ENCODE peak calls at places on chromosome 15, in eight cellular contexts. O is PC-3, Y is HCT116, H is SK-N-SH, B is neural progenitor cell, D is GM23338, Z is OCI-LY7, G is MM.1S. F is an unnamed sample.

GRCh38 chr15:101031203-101031602 is 112.0 kb downstream of the LRRK1 start:
- DNase-seq in B (no peak), O (peak), D (no peak), Z (no peak), H (no peak), G (no peak), Y (no peak), F (no peak)

GRCh38 chr15:60396100-60396499 is 1.7 kb downstream of the ANXA2 start:
- DNase-seq in D (peak), B (no peak), Z (no peak), H (no peak), G (no peak), Y (no peak), O (peak), F (no peak)

GRCh38 chr15:41827290-41827879 is 507 bp upstream of the JMJD7 start:
- DNase-seq in G (no peak), D (peak), B (peak), Z (peak), O (no peak), H (no peak), Y (no peak), F (peak)

GRCh38 chr15:37978231-37978630 is 43.8 kb downstream of the TMCO5A start:
- DNase-seq in O (no peak), G (no peak), B (no peak), D (no peak), Z (no peak), H (no peak), Y (no peak), F (no peak)

GRCh38 chr15:89971592-89971997 is 29.5 kb upstream of the ZNF710 start:
- DNase-seq in Y (peak), G (peak), B (peak), H (peak), O (peak), Z (peak), D (peak), F (peak)

GRCh38 chr15:95329362-95329761 is 1001.1 kb upstream of the NR2F2 start:
- DNase-seq in B (no peak), O (no peak), Z (no peak), G (no peak), Y (no peak), H (no peak), D (no peak), F (no peak)

GRCh38 chr15:98865397-98866339 is 141.9 kb downstream of the PGPEP1L start:
- DNase-seq in O (peak), G (peak), H (peak), B (no peak), Z (peak), Y (peak), D (peak), F (no peak)

GRCh38 chr15:31366169-31366734 is 39.6 kb downstream of the KLF13 start:
- DNase-seq in D (peak), G (no peak), B (no peak), O (no peak), Y (no peak), Z (no peak), H (peak), F (no peak)

GRCh38 chr15:75577401-75578205 is 1.5 kb downstream of the PTPN9 start:
- DNase-seq in Z (peak), B (no peak), Y (no peak), O (peak), D (peak), H (peak), G (no peak), F (no peak)

GRCh38 chr15:47339800-47340575 is 377.3 kb upstream of the SEMA6D start:
- DNase-seq in B (no peak), O (no peak), H (no peak), D (no peak), Y (no peak), G (no peak), Z (no peak), F (no peak)

GRCh38 chr15:80478075-80478474 is 73.9 kb downstream of the ARNT2 start:
- DNase-seq in O (peak), Y (no peak), Z (no peak), G (no peak), B (no peak), D (no peak), H (no peak), F (no peak)

GRCh38 chr15:99279783-99280307 is 28.6 kb downstream of the LRRC28 start:
- DNase-seq in D (no peak), Y (no peak), H (no peak), O (no peak), G (no peak), B (no peak), Z (no peak), F (no peak)

GRCh38 chr15:43273243-43273642 is 6.5 kb upstream of the TGM5 start:
- DNase-seq in O (no peak), B (no peak), G (no peak), D (no peak), Y (no peak), Z (no peak), H (no peak), F (no peak)

GRCh38 chr15:43828061-43828657 is 1.4 kb downstream of the WDR76 start:
- DNase-seq in O (peak), D (no peak), B (peak), H (peak), Z (peak), Y (no peak), G (peak), F (no peak)

GRCh38 chr15:40340740-40341400 is at the start of gene CCDC9B:
- DNase-seq in Y (peak), B (peak), Z (no peak), O (peak), G (no peak), D (no peak), H (peak), F (peak)

GRCh38 chr15:43206054-43206453 is 14.8 kb downstream of the EPB42 start:
- DNase-seq in Z (no peak), B (no peak), Y (no peak), O (no peak), D (no peak), G (no peak), H (no peak), F (no peak)

GRCh38 chr15:85168642-85169173 is 187.1 kb downstream of the PDE8A start:
- DNase-seq in G (peak), D (peak), O (peak), Z (peak), B (peak), Y (peak), H (peak), F (peak)

GRCh38 chr15:101092186-101092866 is 159.5 kb downstream of the CHSY1 start:
- DNase-seq in Z (no peak), Y (no peak), G (no peak), D (no peak), H (no peak), O (no peak), B (no peak), F (no peak)

GRCh38 chr15:53454535-53454842 is 305.0 kb downstream of the WDR72 start:
- DNase-seq in H (no peak), G (no peak), Z (no peak), B (no peak), Y (no peak), D (no peak), O (no peak), F (peak)

GRCh38 chr15:71526061-71526460 is 284.3 kb upstream of the NR2E3 start:
- DNase-seq in D (peak), G (no peak), Y (no peak), B (peak), H (no peak), Z (no peak), O (no peak), F (peak)

GRCh38 chr15:20280933-20281463 is 260.6 kb downstream of the GOLGA6L6 start:
- DNase-seq in H (no peak), G (no peak), Y (no peak), B (no peak), O (no peak), Z (no peak), D (no peak), F (no peak)

DNA sequence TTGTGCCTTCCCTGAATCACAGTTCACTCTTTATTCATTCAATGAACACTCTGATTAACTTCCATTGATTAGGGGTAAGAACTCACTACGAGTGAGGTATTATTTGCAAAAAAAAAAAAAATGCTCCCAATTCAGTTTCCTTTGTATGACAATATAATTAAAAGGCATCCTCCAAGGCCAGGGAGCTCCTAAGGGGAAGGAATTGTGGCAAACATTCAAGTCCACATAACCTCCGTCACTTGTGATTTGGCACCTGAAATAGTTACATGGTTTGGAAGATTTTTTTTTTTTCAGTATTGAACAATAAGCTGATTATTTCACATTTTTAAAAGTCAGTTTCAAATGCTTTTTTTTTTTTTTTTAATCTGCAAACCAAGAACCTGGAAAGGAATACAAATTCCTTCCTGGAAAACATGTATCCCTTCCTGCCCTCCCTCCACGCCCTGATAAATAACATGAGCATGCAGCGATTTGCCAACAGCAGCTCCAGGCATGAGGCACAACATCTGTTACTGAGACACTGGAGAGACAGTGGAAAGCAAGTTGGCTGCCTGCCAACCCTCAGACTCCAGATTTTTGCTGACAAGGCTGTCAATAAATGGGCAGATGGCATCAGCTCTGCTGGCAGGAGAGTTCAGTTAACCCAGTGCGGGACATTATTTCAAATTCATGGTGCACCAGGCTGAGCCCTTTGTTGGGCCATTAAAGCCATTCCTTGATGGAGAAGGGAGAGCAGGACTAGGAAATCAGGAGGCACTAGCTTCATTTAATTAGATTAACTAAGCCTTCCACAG is 293.5 kb downstream of the MEX3B start:
- DNase-seq in Z (no peak), Y (no peak), O (peak), G (peak), B (peak), H (peak), D (no peak), F (peak)
- TF ChIP-seq EZH2phosphoT487 in Z (no peak), Y (no peak), O (no peak), G (no peak), B (no peak), H (no peak), D (no peak), F (no peak)

DNA sequence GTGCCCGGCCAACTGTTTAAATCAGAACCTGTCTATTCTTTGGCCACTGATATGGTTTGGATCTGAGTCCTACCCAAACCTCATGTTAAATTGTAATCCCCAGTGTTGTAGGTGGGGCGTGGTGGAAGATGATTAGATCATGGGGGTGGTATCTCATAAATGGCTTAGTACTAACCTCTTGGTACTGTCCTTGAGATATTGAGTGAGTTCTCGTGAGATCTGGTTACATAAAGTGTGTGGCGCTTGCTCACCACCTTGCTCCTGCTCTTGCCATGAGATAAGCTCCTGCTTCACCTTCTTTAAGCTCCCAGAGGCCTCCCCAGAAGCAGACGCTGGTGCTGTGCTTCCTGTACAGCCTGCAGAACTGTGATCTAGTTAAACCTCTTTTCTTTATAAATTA is 42.4 kb downstream of the REC114 start:
- DNase-seq in D (no peak), G (no peak), H (no peak), Z (no peak), B (no peak), O (no peak), Y (no peak), F (peak)
- TF ChIP-seq CTCF in D (no peak), G (no peak), H (no peak), Z (no peak), B (no peak), O (no peak), Y (no peak), F (no peak)

GRCh38 chr15:63481105-63481810 is 23.1 kb upstream of the USP3 start:
- DNase-seq in B (no peak), H (no peak), O (peak), Y (no peak), Z (no peak), D (no peak), G (no peak), F (no peak)
- TF ChIP-seq EZH2phosphoT487 in B (no peak), H (no peak), O (no peak), Y (no peak), Z (no peak), D (no peak), G (no peak), F (no peak)

GRCh38 chr15:23467110-23467600 is 20.1 kb upstream of the GOLGA6L2 start:
- DNase-seq in O (peak), Y (peak), B (peak), Z (peak), H (peak), G (peak), D (peak), F (peak)
- TF ChIP-seq CTCF in O (peak), Y (peak), B (peak), Z (peak), H (peak), G (peak), D (peak), F (peak)

GRCh38 chr15:96870510-96871039 is 540.1 kb downstream of the NR2F2 start:
- DNase-seq in O (no peak), B (no peak), Y (no peak), Z (no peak), D (peak), G (no peak), H (no peak), F (no peak)

GRCh38 chr15:96867992-96868391 is 537.5 kb downstream of the NR2F2 start:
- DNase-seq in G (no peak), Y (no peak), O (no peak), D (no peak), H (no peak), Z (no peak), B (no peak), F (no peak)

GRCh38 chr15:96869122-96869521 is 538.6 kb downstream of the NR2F2 start:
- DNase-seq in B (no peak), Z (no peak), Y (no peak), O (no peak), G (no peak), D (no peak), H (no peak), F (no peak)
- TF ChIP-seq EZH2phosphoT487 in B (no peak), Z (no peak), Y (no peak), O (no peak), G (no peak), D (no peak), H (no peak), F (no peak)

DNA sequence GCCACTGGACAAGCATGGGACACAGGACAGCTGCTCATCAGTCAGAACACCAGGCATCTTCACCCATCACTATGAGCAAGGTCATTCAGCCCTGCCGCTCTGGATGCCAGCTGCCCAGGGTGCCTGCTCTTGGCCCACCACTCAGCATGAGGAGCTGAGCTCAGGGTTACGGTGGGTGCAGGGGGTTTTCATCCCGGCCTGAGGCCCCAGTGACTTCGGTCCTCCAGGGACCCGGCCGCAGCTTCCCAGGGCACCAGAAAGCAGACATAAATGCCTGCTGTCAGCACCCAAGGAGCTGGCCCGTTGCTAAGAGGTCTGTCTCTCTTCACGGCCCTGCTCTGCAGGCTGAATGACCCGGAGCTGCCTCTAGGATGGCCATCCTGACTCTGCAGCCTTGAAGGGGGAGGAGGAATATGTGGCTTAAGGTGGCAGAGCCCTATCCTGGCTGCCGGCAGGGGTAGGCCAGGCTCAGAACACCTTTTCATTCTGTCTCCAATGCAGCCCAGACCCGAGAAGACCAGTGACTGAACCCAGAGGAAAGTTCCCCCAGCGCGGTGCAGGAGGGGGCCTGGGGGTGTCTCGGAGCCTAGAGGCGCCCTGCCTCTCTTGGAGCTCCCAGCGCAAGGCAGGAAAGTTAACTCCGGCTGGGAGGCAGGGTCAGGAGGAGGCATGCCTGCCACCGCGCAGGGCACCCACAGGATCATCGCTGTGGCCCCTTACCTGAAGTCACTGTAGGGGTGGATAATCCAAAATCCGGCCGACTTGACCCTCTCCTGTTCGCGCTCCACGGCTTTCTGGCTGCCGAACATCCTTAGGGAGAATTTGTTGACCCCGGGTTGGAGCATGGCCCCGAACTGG is 1.8 kb downstream of the HCN4 start:
- DNase-seq in B (peak), Y (no peak), H (peak), G (no peak), Z (no peak), O (no peak), D (peak), F (no peak)
- TF ChIP-seq CTCF in B (no peak), Y (no peak), H (no peak), G (no peak), Z (no peak), O (no peak), D (no peak), F (no peak)

F was measured in hepatocyte.